ENCODE peak calls at places on chromosome 13, in six cellular contexts. L, N, H, C, O and G are unnamed samples.
A peak's percentile ranks its signal among the peaks of the same experiment; 100 is the strongest.

GRCh38 chr13:112943309-112944125 is 25.5 kb upstream of the MCF2L start:
- DNase-seq in L (peak; percentile 24), N (no peak), H (no peak), C (no peak), O (peak; percentile 13), G (peak; percentile 75)

GRCh38 chr13:52599853-52600603 is 42.2 kb upstream of the HNRNPA1L2 start:
- DNase-seq in L (peak; percentile 17), N (peak; percentile 36), H (no peak), C (no peak), O (peak; percentile 33), G (no peak)

GRCh38 chr13:73962284-73962683 is 171.9 kb downstream of the KLF12 start:
- DNase-seq in L (no peak), N (no peak), H (no peak), C (no peak), O (no peak), G (no peak)

GRCh38 chr13:101988140-101988539 is 413.7 kb downstream of the FGF14 start:
- DNase-seq in L (no peak), N (no peak), H (no peak), C (no peak), O (no peak), G (no peak)

GRCh38 chr13:112510987-112511715 is 76.8 kb downstream of the TUBGCP3 start:
- DNase-seq in L (no peak), N (no peak), H (peak; percentile 4), C (no peak), O (no peak), G (no peak)

GRCh38 chr13:39783051-39783450 is 127.6 kb downstream of the COG6 start:
- DNase-seq in L (no peak), N (no peak), H (no peak), C (no peak), O (no peak), G (no peak)

GRCh38 chr13:20536992-20537391 is 11.3 kb upstream of the CRYL1 start:
- DNase-seq in L (no peak), N (no peak), H (no peak), C (no peak), O (no peak), G (no peak)

GRCh38 chr13:107289540-107289939 is 721.6 kb upstream of the ARGLU1 start:
- DNase-seq in L (no peak), N (no peak), H (no peak), C (no peak), O (peak; percentile 71), G (no peak)

GRCh38 chr13:22369840-22370239 is 699.0 kb downstream of the FGF9 start:
- DNase-seq in L (no peak), N (no peak), H (no peak), C (no peak), O (no peak), G (no peak)

GRCh38 chr13:102999498-102999897 is 66.7 kb downstream of the SLC10A2 start:
- DNase-seq in L (no peak), N (no peak), H (no peak), C (no peak), O (no peak), G (no peak)

GRCh38 chr13:84400711-84401110 is 518.4 kb upstream of the SLITRK1 start:
- DNase-seq in L (no peak), N (no peak), H (peak; percentile 42), C (peak; percentile 18), O (peak; percentile 91), G (no peak)

GRCh38 chr13:42991892-42992584 is at the start of gene EPSTI1:
- DNase-seq in L (peak; percentile 73), N (peak; percentile 37), H (peak; percentile 85), C (no peak), O (peak; percentile 83), G (no peak)

GRCh38 chr13:113881614-113882265 is 17.9 kb upstream of the GAS6 start:
- DNase-seq in L (peak; percentile 52), N (no peak), H (no peak), C (no peak), O (no peak), G (peak; percentile 55)

GRCh38 chr13:37833411-37833810 is 36.2 kb downstream of the TRPC4 start:
- DNase-seq in L (no peak), N (no peak), H (no peak), C (no peak), O (no peak), G (no peak)

GRCh38 chr13:112716841-112717520 is 27.1 kb downstream of the ATP11A start:
- DNase-seq in L (no peak), N (no peak), H (no peak), C (no peak), O (no peak), G (no peak)

GRCh38 chr13:60379837-60380236 is 17.2 kb upstream of the TDRD3 start:
- DNase-seq in L (no peak), N (no peak), H (no peak), C (no peak), O (no peak), G (no peak)

GRCh38 chr13:33207616-33207964 is 78.0 kb downstream of the STARD13 start:
- DNase-seq in L (peak; percentile 51), N (no peak), H (no peak), C (peak; percentile 95), O (peak; percentile 80), G (no peak)

GRCh38 chr13:113483504-113484287 is 6.8 kb downstream of the DCUN1D2 start:
- DNase-seq in L (no peak), N (no peak), H (no peak), C (no peak), O (no peak), G (no peak)

GRCh38 chr13:37226966-37227365 is 121.5 kb upstream of the CSNK1A1L start:
- DNase-seq in L (no peak), N (no peak), H (peak; percentile 69), C (no peak), O (peak; percentile 40), G (no peak)

GRCh38 chr13:110575322-110576069 is 14.0 kb upstream of the RAB20 start:
- DNase-seq in L (peak; percentile 33), N (no peak), H (peak; percentile 14), C (no peak), O (no peak), G (no peak)
- TF ChIP-seq CTCF in L (no peak), N (no peak), H (no peak), C (no peak), O (no peak), G (no peak)

GRCh38 chr13:48849515-48849914 is 126.2 kb upstream of the FNDC3A start:
- DNase-seq in L (no peak), N (no peak), H (peak; percentile 16), C (no peak), O (no peak), G (no peak)

GRCh38 chr13:48842316-48842715 is 133.4 kb upstream of the FNDC3A start:
- DNase-seq in L (no peak), N (no peak), H (no peak), C (no peak), O (no peak), G (no peak)

GRCh38 chr13:48840366-48840765 is 135.3 kb upstream of the FNDC3A start:
- DNase-seq in L (no peak), N (no peak), H (no peak), C (no peak), O (no peak), G (no peak)

GRCh38 chr13:48843630-48844380 is 131.9 kb upstream of the FNDC3A start:
- DNase-seq in L (no peak), N (no peak), H (no peak), C (no peak), O (no peak), G (no peak)

GRCh38 chr13:48844676-48845075 is 131.0 kb upstream of the FNDC3A start:
- DNase-seq in L (no peak), N (no peak), H (no peak), C (no peak), O (no peak), G (no peak)
- TF ChIP-seq CTCF in L (no peak), N (no peak), H (no peak), C (no peak), O (no peak), G (no peak)

GRCh38 chr13:51221674-51222509 is at the start of gene FAM124A:
- DNase-seq in L (peak; percentile 36), N (peak; percentile 40), H (no peak), C (no peak), O (no peak), G (peak; percentile 80)
- TF ChIP-seq CTCF in L (no peak), N (peak; percentile 27), H (peak; percentile 11), C (peak; percentile 6), O (peak; percentile 10), G (peak; percentile 61)

GRCh38 chr13:41059896-41060722 is 1.2 kb upstream of the WBP4 start:
- DNase-seq in L (peak; percentile 90), N (peak; percentile 64), H (peak; percentile 86), C (peak; percentile 72), O (peak; percentile 92), G (peak; percentile 91)
- TF ChIP-seq CTCF in L (no peak), N (no peak), H (peak; percentile 49), C (peak; percentile 47), O (peak; percentile 31), G (peak; percentile 53)

DNA sequence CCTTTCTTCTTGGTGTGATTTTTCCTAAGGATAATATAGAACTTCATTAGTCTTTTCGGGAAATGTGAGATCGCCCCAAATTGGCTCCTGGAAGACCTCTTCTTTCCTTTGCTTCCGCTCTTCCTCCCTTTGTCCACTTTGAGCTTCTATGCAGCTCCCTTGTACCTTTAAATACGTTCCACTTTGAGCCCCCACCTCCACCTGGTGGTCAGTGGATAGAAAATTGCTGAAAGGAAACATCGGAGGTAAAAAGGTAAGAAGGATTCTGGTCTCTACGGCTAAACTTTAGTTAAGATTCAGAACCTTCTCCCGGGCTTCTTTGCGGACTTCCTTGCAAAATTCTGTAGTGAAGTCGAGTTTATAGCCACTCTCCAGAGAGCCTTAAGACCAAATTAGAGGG is 55.0 kb upstream of the TM9SF2 start:
- DNase-seq in L (no peak), N (no peak), H (no peak), C (no peak), O (no peak), G (no peak)
- TF ChIP-seq CTCF in L (no peak), N (no peak), H (peak; percentile 34), C (no peak), O (no peak), G (peak; percentile 36)

GRCh38 chr13:100694722-100695644 is 20.4 kb upstream of the TMTC4 start:
- DNase-seq in L (no peak), N (no peak), H (peak; percentile 61), C (no peak), O (peak; percentile 80), G (no peak)
- TF ChIP-seq CTCF in L (no peak), N (no peak), H (peak; percentile 89), C (peak; percentile 42), O (peak; percentile 75), G (peak; percentile 73)

GRCh38 chr13:96229356-96229755 is 139.4 kb downstream of the HS6ST3 start:
- DNase-seq in L (no peak), N (no peak), H (peak; percentile 7), C (no peak), O (no peak), G (no peak)
- TF ChIP-seq CTCF in L (no peak), N (peak; percentile 24), H (peak; percentile 38), C (no peak), O (peak; percentile 43), G (peak; percentile 61)